ENCODE peak calls at places on chromosomes 4 and X, in six cellular contexts. F is suprapubic skin; Y is substantia nigra; M is EH; A is astrocyte of the cerebellum; G is stimulated activated CD4-positive, alpha-beta T cell treated with anti-CD3 and anti-CD28 coated beads, Interleukin-2, amount 100 ng/mL, for 48 hours. K is an unnamed sample.
A peak's percentile ranks its signal among the peaks of the same experiment; 100 is the strongest.

GRCh38 chrX:46758163-46758955 is 559 bp downstream of the SLC9A7 start:
- DNase-seq in A (no peak), M (peak; percentile 26), Y (no peak), F (no peak), G (peak; percentile 14), K (peak; percentile 1)

GRCh38 chr4:52825311-52826090 is 36.6 kb upstream of the RASL11B start:
- DNase-seq in A (no peak), M (peak; percentile 49), G (no peak), Y (no peak), F (no peak), K (no peak)

GRCh38 chr4:6568689-6569332 is 6.2 kb upstream of the MAN2B2 start:
- DNase-seq in F (no peak), G (no peak), A (peak; percentile 42), M (peak; percentile 77), Y (no peak), K (no peak)

GRCh38 chr4:75514949-75515612 is 808 bp downstream of the THAP6 start:
- DNase-seq in Y (no peak), A (no peak), G (peak; percentile 5), F (no peak), M (no peak), K (no peak)

GRCh38 chr4:76377481-76377901 is 43.5 kb downstream of the CCDC158 start:
- DNase-seq in Y (no peak), F (no peak), A (no peak), G (no peak), M (no peak), K (no peak)

GRCh38 chrX:129310000-129310399 is 213.3 kb downstream of the SMARCA1 start:
- DNase-seq in F (no peak), A (no peak), G (no peak), M (no peak), Y (no peak), K (no peak)

GRCh38 chrX:57103489-57103888 is 17.9 kb downstream of the SPIN2B start:
- DNase-seq in Y (no peak), F (no peak), M (no peak), G (no peak), A (no peak), K (no peak)

GRCh38 chr4:101921370-101921769 is 130.8 kb downstream of the BANK1 start:
- DNase-seq in F (no peak), M (no peak), Y (no peak), G (no peak), A (no peak), K (no peak)